ENCODE peak calls at places on chromosomes 12 and 14, in five cellular contexts. G is adrenal gland, Q is spleen, W is IMR-90, U is breast epithelium. K is an unnamed sample.
A peak's percentile ranks its signal among the peaks of the same experiment; 100 is the strongest.

GRCh38 chr12:40446385-40446784 is 221.6 kb downstream of the LRRK2 start:
- DNase-seq in G (no peak), W (peak; percentile 2), Q (no peak), U (no peak), K (peak; percentile 3)

GRCh38 chr12:109488051-109488665 is 10.7 kb downstream of the UBE3B start:
- DNase-seq in Q (no peak), U (no peak), W (peak; percentile 34), G (no peak), K (no peak)

GRCh38 chr14:101197595-101198397 is 294.3 kb upstream of the RTL1 start:
- DNase-seq in U (no peak), G (peak; percentile 8), W (no peak), Q (peak; percentile 63), K (no peak)

GRCh38 chr12:88993655-88994054 is 358.6 kb downstream of the DUSP6 start:
- DNase-seq in G (no peak), Q (no peak), W (peak; percentile 83), U (no peak), K (no peak)

GRCh38 chr12:89742337-89743022 is 33.8 kb upstream of the ATP2B1 start:
- DNase-seq in G (no peak), U (no peak), W (no peak), Q (no peak), K (no peak)

GRCh38 chr12:45547822-45548221 is 181.7 kb upstream of the ARID2 start:
- DNase-seq in W (peak; percentile 13), U (no peak), G (no peak), Q (no peak), K (no peak)

GRCh38 chr14:30681752-30682355 is 59.7 kb downstream of the SCFD1 start:
- DNase-seq in W (peak; percentile 14), G (no peak), Q (no peak), U (no peak), K (no peak)

GRCh38 chr12:52010692-52011601 is 4.2 kb downstream of the TAMALIN start:
- DNase-seq in W (no peak), Q (no peak), G (no peak), U (no peak), K (no peak)

GRCh38 chr12:128976120-128976519 is 122.8 kb downstream of the GLT1D1 start:
- DNase-seq in Q (no peak), G (no peak), U (no peak), W (no peak), K (no peak)

GRCh38 chr12:1360812-1361211 is 233.6 kb downstream of the FBXL14 start:
- DNase-seq in W (peak; percentile 91), Q (no peak), G (no peak), U (no peak), K (no peak)

GRCh38 chr14:22131749-22132476 is 457.1 kb downstream of the DAD1 start:
- DNase-seq in U (no peak), G (no peak), Q (no peak), W (peak; percentile 3), K (no peak)

GRCh38 chr12:25054783-25055144 is 105.9 kb upstream of the BCAT1 start:
- DNase-seq in Q (no peak), W (peak; percentile 66), G (no peak), U (no peak), K (no peak)

GRCh38 chr12:28611501-28611900 is 421.2 kb downstream of the CCDC91 start:
- DNase-seq in G (no peak), W (no peak), U (no peak), Q (no peak), K (no peak)

GRCh38 chr14:37593496-37594237 is 1.4 kb downstream of the FOXA1 start:
- DNase-seq in W (no peak), Q (no peak), U (no peak), G (no peak), K (no peak)

GRCh38 chr14:75982724-75983358 is 1.0 kb upstream of the TGFB3 start:
- DNase-seq in U (no peak), Q (no peak), W (peak; percentile 61), G (peak; percentile 69), K (peak; percentile 47)

GRCh38 chr12:47744005-47744651 is 14.6 kb downstream of the RAPGEF3 start:
- DNase-seq in U (peak; percentile 86), G (peak; percentile 54), Q (no peak), W (no peak), K (no peak)

GRCh38 chr12:57613427-57614109 is 2.3 kb downstream of the ARHGEF25 start:
- DNase-seq in Q (no peak), G (no peak), U (no peak), W (no peak), K (no peak)

GRCh38 chr12:49705479-49706267 is 1.5 kb downstream of the FMNL3 start:
- DNase-seq in U (no peak), Q (peak; percentile 79), G (peak; percentile 46), W (peak; percentile 84), K (peak; percentile 84)

GRCh38 chr14:31387091-31387490 is 33.3 kb downstream of the HEATR5A start:
- DNase-seq in Q (no peak), W (no peak), G (no peak), U (no peak), K (no peak)

GRCh38 chr14:95085321-95085720 is 72.0 kb downstream of the DICER1 start:
- DNase-seq in U (no peak), G (no peak), W (no peak), Q (no peak), K (no peak)

GRCh38 chr12:7130791-7131501 is 775 bp downstream of the CLSTN3 start:
- DNase-seq in G (peak; percentile 62), U (peak; percentile 53), Q (peak; percentile 90), W (peak; percentile 52), K (no peak)

GRCh38 chr14:60315591-60315990 is 66.6 kb downstream of the PPM1A start:
- DNase-seq in G (no peak), Q (no peak), W (no peak), U (no peak), K (no peak)

GRCh38 chr12:49515266-49515665 is 23.6 kb upstream of the KCNH3 start:
- DNase-seq in G (no peak), Q (no peak), W (peak; percentile 90), U (no peak), K (no peak)

GRCh38 chr12:89345830-89346740 is 6.2 kb downstream of the DUSP6 start:
- DNase-seq in G (peak; percentile 55), W (peak; percentile 64), Q (peak; percentile 88), U (peak; percentile 38), K (no peak)

GRCh38 chr12:31876568-31877424 is 82.4 kb upstream of the RESF1 start:
- DNase-seq in G (no peak), Q (no peak), U (no peak), W (no peak), K (no peak)

GRCh38 chr14:95307402-95308041 is 12.2 kb downstream of the CLMN start:
- DNase-seq in W (no peak), G (no peak), Q (peak; percentile 42), U (peak; percentile 52), K (no peak)

GRCh38 chr14:53149656-53150319 is 3.3 kb downstream of the DDHD1 start:
- DNase-seq in G (no peak), W (no peak), U (no peak), Q (no peak), K (no peak)

GRCh38 chr12:105330283-105330937 is at the start of gene C12orf75:
- DNase-seq in U (peak; percentile 33), Q (peak; percentile 93), G (peak; percentile 61), W (peak; percentile 68), K (peak; percentile 77)

GRCh38 chr14:52862652-52863338 is 71.4 kb upstream of the GNPNAT1 start:
- DNase-seq in Q (no peak), W (peak; percentile 88), G (no peak), U (no peak), K (no peak)

GRCh38 chr14:99426265-99426664 is 54.4 kb downstream of the SETD3 start:
- DNase-seq in U (no peak), G (no peak), Q (no peak), W (no peak), K (no peak)

GRCh38 chr12:95083471-95083870 is 10.1 kb upstream of the NR2C1 start:
- DNase-seq in Q (no peak), W (peak; percentile 26), G (no peak), U (no peak), K (no peak)

DNA sequence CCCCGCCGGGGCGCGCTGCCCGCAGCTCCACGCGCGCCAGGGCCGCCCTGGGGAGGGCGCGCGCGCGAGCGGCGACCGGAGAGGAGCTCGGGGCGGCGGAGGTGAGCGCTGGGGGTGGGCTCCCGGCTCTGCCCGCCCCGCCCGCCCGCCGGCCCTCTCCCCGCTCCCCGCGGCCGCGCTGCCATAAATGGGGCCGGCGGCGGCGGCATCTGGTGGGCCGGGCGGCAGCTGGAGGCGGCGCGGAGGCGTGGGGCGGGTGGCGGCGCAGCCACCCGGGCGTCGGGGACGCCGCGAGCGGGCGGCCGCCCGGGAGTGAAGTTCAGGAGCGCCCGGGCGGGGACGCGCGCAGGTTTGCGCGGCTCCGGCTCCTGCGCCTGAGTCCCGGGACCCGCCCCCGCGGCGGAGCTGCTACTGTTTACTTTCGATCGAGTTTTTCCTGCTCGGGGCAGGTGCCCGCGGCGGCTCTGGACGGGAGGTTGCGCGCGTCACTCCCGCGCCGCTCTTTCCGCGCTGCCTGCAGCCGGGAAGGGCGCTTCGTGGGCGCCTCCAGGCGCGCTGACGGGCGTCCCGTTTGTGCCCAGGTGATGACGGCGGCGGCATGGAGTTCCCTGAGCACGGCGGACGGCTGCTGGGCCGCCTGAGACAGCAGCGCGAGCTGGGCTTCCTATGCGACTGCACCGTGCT is at the start of gene ZBTB42:
- DNase-seq in G (peak; percentile 69), Q (peak; percentile 93), W (peak; percentile 48), U (peak; percentile 76), K (peak; percentile 86)
- TF ChIP-seq POLR2A in G (peak; percentile 54), Q (no peak), W (no peak), U (no peak), K (no peak)

GRCh38 chr14:20455355-20456300 is 602 bp downstream of the APEX1 start:
- DNase-seq in Q (peak; percentile 83), G (no peak), U (no peak), W (peak; percentile 89), K (peak; percentile 13)

GRCh38 chr14:20454645-20455354 is at the start of the genes APEX1 and OSGEP:
- DNase-seq in Q (peak; percentile 99), W (peak; percentile 99), G (peak; percentile 99), U (peak; percentile 99), K (peak; percentile 45)

GRCh38 chr14:20454359-20454644 is 310 bp downstream of the OSGEP start:
- DNase-seq in G (no peak), W (peak; percentile 82), Q (no peak), U (peak; percentile 74), K (peak; percentile 25)

GRCh38 chr14:20458031-20458789 is 3.0 kb downstream of the PIP4P1 start:
- DNase-seq in W (no peak), U (no peak), Q (no peak), G (no peak), K (no peak)

GRCh38 chr14:20456971-20457370 is 1.9 kb downstream of the APEX1 start:
- DNase-seq in G (peak; percentile 34), Q (no peak), W (no peak), U (no peak), K (no peak)
- TF ChIP-seq POLR2A in G (no peak), Q (no peak), W (no peak), U (no peak), K (no peak)

GRCh38 chr12:122023339-122024131 is 1.9 kb downstream of the BCL7A start:
- DNase-seq in U (peak; percentile 78), W (peak; percentile 70), Q (peak; percentile 79), G (peak; percentile 72), K (no peak)
- TF ChIP-seq POLR2A in U (peak; percentile 33), W (no peak), Q (no peak), G (peak; percentile 80), K (no peak)

DNA sequence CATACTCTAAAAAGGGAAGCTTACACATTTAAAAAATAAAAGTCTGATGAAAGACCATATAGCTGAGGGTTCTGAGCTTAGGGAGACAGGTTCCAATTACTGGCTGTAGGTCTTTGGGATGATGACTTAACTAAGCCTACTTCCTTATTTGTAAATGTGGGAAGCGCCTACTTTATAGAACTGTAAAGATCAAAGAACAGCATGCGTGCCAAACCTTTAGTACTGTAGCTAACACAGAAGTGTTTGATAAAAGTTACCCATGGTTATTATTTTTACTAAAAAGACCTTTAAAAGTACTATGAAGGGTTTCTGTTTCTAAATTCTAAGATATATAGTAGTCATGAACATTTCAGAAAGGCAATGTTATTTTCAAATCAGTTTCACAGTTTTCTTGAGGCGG is 35.8 kb downstream of the STK38L start:
- DNase-seq in G (no peak), W (no peak), U (no peak), Q (no peak), K (no peak)
- TF ChIP-seq POLR2A in G (no peak), W (no peak), U (no peak), Q (no peak), K (no peak)

K was measured in H54.